ENCODE peak calls at places on chromosomes 5 and 9, in ten cellular contexts. S is H9, R is mucosa of descending colon, Z is colonic mucosa, G is right lobe of liver, J is fibroblast of the aortic adventitia, B is WTC11, W is endothelial cell, X is astrocyte, Y is uterus. O is an unnamed sample.
A peak's percentile ranks its signal among the peaks of the same experiment; 100 is the strongest.

GRCh38 chr5:145856285-145856818 is 16.5 kb downstream of the GRXCR2 start:
- DNase-seq in R (peak; percentile 58), S (peak; percentile 89), B (peak; percentile 73), Z (no peak), X (peak; percentile 79), J (peak; percentile 36), W (peak; percentile 67), G (no peak), Y (peak; percentile 48), O (peak; percentile 10)

GRCh38 chr5:15886156-15886555 is 293.4 kb downstream of the MARCHF11 start:
- DNase-seq in Z (no peak), Y (no peak), G (no peak), W (no peak), R (no peak), X (no peak), B (no peak), S (no peak), J (no peak), O (no peak)

GRCh38 chr5:126460459-126460858 is 37.2 kb downstream of the GRAMD2B start:
- DNase-seq in G (no peak), R (no peak), Y (no peak), W (no peak), Z (no peak), S (no peak), X (no peak), J (no peak), B (no peak), O (no peak)

GRCh38 chr5:180869587-180869986 is 8.5 kb upstream of the ZFP62 start:
- DNase-seq in B (no peak), S (no peak), R (no peak), Y (no peak), X (no peak), J (peak; percentile 39), Z (no peak), W (no peak), G (no peak), O (no peak)

GRCh38 chr9:89675403-89675771 is 70.6 kb downstream of the GADD45G start:
- DNase-seq in W (no peak), B (no peak), Y (no peak), G (peak; percentile 72), Z (peak; percentile 63), R (peak; percentile 72), J (no peak), X (no peak), S (no peak), O (no peak)

GRCh38 chr9:14485366-14485765 is 171.4 kb upstream of the NFIB start:
- DNase-seq in G (no peak), J (no peak), B (no peak), R (no peak), S (no peak), Z (no peak), Y (no peak), W (no peak), X (peak; percentile 28), O (no peak)

GRCh38 chr9:130662099-130662926 is 2.1 kb upstream of the PRDM12 start:
- DNase-seq in X (no peak), S (peak; percentile 67), R (no peak), B (peak; percentile 56), J (no peak), W (no peak), Y (no peak), Z (no peak), G (no peak), O (no peak)

GRCh38 chr9:102778756-102779155 is 216.4 kb upstream of the CYLC2 start:
- DNase-seq in Z (no peak), S (no peak), G (no peak), Y (no peak), R (no peak), B (no peak), J (no peak), X (no peak), W (no peak), O (no peak)

DNA sequence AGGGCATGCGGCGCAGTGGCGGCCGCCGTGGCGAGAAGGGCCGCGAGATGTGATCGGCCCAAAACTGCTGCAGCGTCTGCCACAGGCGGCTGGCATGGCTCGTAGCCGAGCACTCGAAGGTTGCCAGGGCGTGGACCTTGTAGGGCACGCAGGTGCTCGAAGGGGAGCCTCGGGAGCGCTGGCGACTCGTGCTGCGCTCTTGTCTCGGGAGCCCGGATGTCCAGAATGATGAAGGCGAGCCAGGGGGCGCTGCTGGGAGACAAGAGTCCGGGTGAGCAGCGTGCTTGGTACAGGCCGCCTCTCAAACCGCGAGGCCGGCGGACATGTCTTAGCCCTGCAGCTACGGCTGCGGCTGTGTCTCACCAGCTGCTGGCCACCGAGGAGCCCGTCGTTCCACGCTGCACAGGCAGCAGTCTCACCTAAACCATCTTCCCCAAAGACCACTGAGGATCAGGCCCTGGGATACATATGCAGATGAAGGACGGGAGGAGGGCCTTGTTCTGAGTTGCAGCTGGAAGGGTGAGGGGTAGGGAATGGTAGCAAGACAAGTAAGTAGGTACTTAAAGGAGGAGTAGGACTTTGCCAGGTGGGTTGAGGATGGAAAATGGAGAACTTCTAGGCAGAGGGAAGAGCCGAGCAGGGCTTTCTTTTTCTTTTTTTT is 1.7 kb downstream of the CBY3 start:
- DNase-seq in G (peak; percentile 78), S (peak; percentile 91), Y (peak; percentile 77), J (peak; percentile 39), Z (peak; percentile 79), B (peak; percentile 84), X (peak; percentile 48), W (peak; percentile 69), R (peak; percentile 88), O (peak; percentile 80)
- TF ChIP-seq CTCF in G (peak; percentile 17), S (peak; percentile 72), Y (peak; percentile 29), J (peak; percentile 18), Z (no peak), B (no peak), X (no peak), W (peak; percentile 26), R (no peak), O (peak; percentile 73)

GRCh38 chr9:34591091-34591910 is 1.8 kb upstream of the CNTFR start:
- DNase-seq in X (peak; percentile 24), W (peak; percentile 96), G (peak; percentile 92), J (peak; percentile 68), B (peak; percentile 93), Y (peak; percentile 88), R (peak; percentile 81), Z (peak; percentile 89), S (peak; percentile 89), O (peak; percentile 94)
- TF ChIP-seq CTCF in X (peak; percentile 53), W (peak; percentile 90), G (peak; percentile 94), J (peak; percentile 85), B (peak; percentile 89), Y (peak; percentile 92), R (peak; percentile 79), Z (peak; percentile 89), S (peak; percentile 96), O (peak; percentile 97)

DNA sequence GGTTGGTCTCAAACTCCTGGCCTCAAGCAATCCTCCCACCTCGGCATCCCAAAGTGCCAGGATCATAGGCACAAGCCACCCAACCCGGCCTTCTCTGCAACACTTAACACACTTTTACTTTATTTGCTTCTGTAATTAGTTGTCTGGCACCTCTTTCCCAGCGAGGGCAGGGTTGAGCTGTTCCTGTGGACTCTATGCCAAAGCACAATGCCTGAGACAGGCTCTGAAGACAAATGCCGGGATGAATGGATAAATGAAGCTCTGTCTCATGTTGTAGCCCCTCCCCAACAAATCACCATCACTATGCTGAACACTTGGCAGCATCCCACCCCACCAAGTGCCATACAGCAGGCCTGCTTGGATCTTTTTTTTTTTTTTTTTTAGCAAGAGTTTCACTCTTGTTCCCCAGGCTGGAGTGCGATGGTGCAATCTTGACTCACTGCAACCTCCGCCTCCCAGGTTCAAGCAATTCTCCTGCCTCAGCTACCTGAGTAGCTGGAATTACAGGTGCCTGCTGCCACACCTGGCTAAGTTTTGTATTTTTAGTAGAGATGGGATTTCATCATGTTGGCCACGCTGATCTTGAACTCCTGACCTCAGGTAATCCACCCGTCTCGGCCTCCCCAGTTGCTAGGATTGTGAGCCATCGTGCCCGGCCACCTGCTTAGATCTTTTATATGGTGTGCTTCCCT is 21.3 kb downstream of the GPX3 start:
- DNase-seq in J (no peak), S (no peak), Z (no peak), B (no peak), G (no peak), Y (no peak), W (no peak), R (no peak), X (no peak), O (no peak)
- TF ChIP-seq CTCF in J (no peak), S (no peak), Z (no peak), B (no peak), G (no peak), Y (no peak), W (no peak), R (no peak), X (no peak), O (no peak)

DNA sequence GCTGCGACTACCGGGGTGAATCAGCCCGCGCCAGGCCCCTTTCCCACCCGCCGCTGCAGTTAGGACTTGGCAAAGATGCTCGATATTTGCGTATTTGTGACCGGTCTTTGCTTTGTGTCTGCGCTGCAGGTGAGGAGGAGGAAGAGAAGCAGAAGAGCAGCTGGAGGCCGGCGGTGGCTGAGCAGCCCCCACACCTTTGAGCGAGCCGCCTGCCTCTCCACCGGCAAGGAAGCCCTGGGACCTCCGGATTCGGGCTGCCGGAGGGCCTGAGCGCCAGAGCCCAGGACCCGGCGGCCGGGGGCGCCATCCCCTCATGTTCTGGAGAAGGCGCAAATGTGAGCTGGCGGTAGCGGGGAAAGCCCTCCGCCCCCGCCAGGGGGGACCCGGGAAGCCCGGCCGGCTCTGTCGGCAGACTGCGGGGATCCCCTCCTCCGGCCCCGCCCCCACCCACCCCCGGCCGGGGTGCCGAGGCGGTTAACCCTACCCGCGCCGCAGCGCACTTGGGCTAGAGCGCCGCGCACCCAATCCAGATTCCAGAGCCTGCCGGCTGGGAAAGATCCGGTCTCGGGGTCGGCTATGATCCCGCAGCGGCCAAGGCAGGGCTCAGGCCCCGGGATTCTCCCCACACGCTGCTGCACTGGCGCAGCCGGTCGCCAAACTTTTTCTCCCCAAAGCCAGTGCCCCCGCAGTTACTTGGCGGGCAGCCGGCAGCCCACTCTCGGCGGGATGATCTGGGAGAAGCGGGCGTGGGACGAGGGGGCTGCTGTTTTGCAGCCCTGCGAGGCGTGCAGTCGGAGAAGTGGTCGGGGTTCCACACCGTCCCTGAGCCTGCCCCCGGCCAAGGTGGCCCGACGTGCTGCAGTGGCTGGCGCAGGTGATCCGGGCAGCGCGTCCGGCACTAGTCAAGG is 800 bp upstream of the KCNN2 start:
- DNase-seq in R (peak; percentile 47), J (no peak), B (peak; percentile 89), W (peak; percentile 78), G (peak; percentile 75), X (no peak), Z (peak; percentile 26), Y (peak; percentile 16), S (peak; percentile 92), O (peak; percentile 83)
- TF ChIP-seq CTCF in R (no peak), J (no peak), B (no peak), W (peak; percentile 24), G (peak; percentile 69), X (no peak), Z (no peak), Y (no peak), S (peak; percentile 68), O (no peak)

GRCh38 chr9:20191239-20191840 is 402.5 kb upstream of the SLC24A2 start:
- DNase-seq in Z (no peak), Y (no peak), B (no peak), W (no peak), S (no peak), J (no peak), X (no peak), R (no peak), G (no peak), O (no peak)
- TF ChIP-seq CTCF in Z (no peak), Y (no peak), B (no peak), W (no peak), S (peak; percentile 24), J (no peak), X (peak; percentile 2), R (no peak), G (no peak), O (no peak)